ENCODE peak calls at places on chromosomes 2 and 18, in five cellular contexts. L, A, I, J and Y are unnamed samples.

GRCh38 chr2:128535928-128536327 is 217.3 kb upstream of the HS6ST1 start:
- DNase-seq in L (no peak), A (no peak), I (peak; percentile 59), J (peak; percentile 94), Y (peak; percentile 77)

GRCh38 chr2:5409925-5410360 is 282.2 kb upstream of the SOX11 start:
- DNase-seq in L (no peak), A (no peak), I (no peak), J (no peak), Y (no peak)

GRCh38 chr2:128187032-128187654 is 96.1 kb downstream of the UGGT1 start:
- DNase-seq in L (no peak), A (no peak), I (peak; percentile 27), J (peak; percentile 83), Y (peak; percentile 26)

GRCh38 chr2:109063326-109063670 is 65.7 kb upstream of the SH3RF3 start:
- DNase-seq in L (no peak), A (no peak), I (peak; percentile 21), J (no peak), Y (no peak)

GRCh38 chr18:26424428-26425147 is 123.8 kb downstream of the KCTD1 start:
- DNase-seq in L (no peak), A (no peak), I (no peak), J (no peak), Y (no peak)

GRCh38 chr2:118668431-118669424 is 178.7 kb downstream of the EN1 start:
- DNase-seq in L (no peak), A (peak; percentile 21), I (peak; percentile 91), J (peak; percentile 95), Y (peak; percentile 89)

GRCh38 chr2:186429095-186429494 is 57.0 kb upstream of the ZC3H15 start:
- DNase-seq in L (no peak), A (no peak), I (peak; percentile 50), J (peak; percentile 3), Y (no peak)

GRCh38 chr2:222714361-222715256 is 43.2 kb downstream of the MOGAT1 start:
- DNase-seq in L (no peak), A (peak; percentile 37), I (no peak), J (no peak), Y (no peak)

GRCh38 chr2:1867141-1867540 is 122.8 kb upstream of the PXDN start:
- DNase-seq in L (no peak), A (no peak), I (no peak), J (no peak), Y (no peak)

GRCh38 chr2:217703102-217703501 is 299.7 kb downstream of the TNS1 start:
- DNase-seq in L (no peak), A (no peak), I (no peak), J (no peak), Y (no peak)

GRCh38 chr2:171147081-171147480 is 13.6 kb downstream of the TLK1 start:
- DNase-seq in L (no peak), A (no peak), I (peak; percentile 21), J (no peak), Y (no peak)

GRCh38 chr2:13240789-13241487 is 524.2 kb downstream of the TRIB2 start:
- DNase-seq in L (no peak), A (no peak), I (no peak), J (no peak), Y (no peak)

GRCh38 chr2:130769343-130769907 is 14.1 kb downstream of the AMER3 start:
- DNase-seq in L (no peak), A (no peak), I (no peak), J (no peak), Y (no peak)

GRCh38 chr2:64402876-64403275 is 51.1 kb upstream of the LGALSL start:
- DNase-seq in L (no peak), A (no peak), I (peak; percentile 57), J (no peak), Y (peak; percentile 11)

GRCh38 chr2:74571058-74571457 is 16.5 kb downstream of the DOK1 start:
- DNase-seq in L (no peak), A (no peak), I (no peak), J (no peak), Y (no peak)

GRCh38 chr2:22281033-22281432 is 1103.9 kb upstream of the KLHL29 start:
- DNase-seq in L (no peak), A (peak; percentile 86), I (no peak), J (peak; percentile 91), Y (no peak)

GRCh38 chr2:238528953-238529781 is 102.4 kb downstream of the ASB1 start:
- DNase-seq in L (no peak), A (peak; percentile 76), I (peak; percentile 91), J (peak; percentile 82), Y (peak; percentile 13)

GRCh38 chr2:144580521-144581153 is 60.7 kb upstream of the ZEB2 start:
- DNase-seq in L (no peak), A (no peak), I (no peak), J (no peak), Y (no peak)

GRCh38 chr18:6370886-6371635 is 43.6 kb downstream of the L3MBTL4 start:
- DNase-seq in L (no peak), A (peak; percentile 41), I (peak; percentile 46), J (no peak), Y (peak; percentile 55)

DNA sequence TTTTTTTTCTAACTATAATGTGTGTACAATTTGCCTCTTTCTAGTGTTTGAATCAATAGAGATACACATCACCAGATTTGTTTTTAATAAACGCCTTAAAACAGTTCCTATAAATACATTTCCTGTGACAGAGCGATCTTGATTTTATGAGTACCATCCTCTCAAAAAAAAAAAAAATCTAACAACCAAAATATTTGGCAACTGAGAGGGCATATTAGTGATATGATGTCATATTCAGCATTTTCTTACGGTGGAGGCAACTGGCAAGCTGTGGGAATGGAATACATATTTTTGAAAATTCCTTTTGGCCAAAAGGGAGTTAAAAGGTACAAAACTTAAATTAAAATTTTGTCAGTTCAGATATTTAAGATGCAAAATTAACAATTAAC is 268.5 kb downstream of the TCF4 start:
- DNase-seq in L (no peak), A (no peak), I (no peak), J (peak; percentile 62), Y (no peak)
- H3K4me1 ChIP-seq in L (peaks cover 6% of the 10 kb centered on the region), A (peaks cover 16% of the 10 kb centered on the region), I (peaks cover 4% of the 10 kb centered on the region), J (peaks cover 3% of the 10 kb centered on the region), Y (peaks cover 48% of the 10 kb centered on the region)

GRCh38 chr2:205769494-205769848 is 87.2 kb downstream of the NRP2 start:
- DNase-seq in L (no peak), A (no peak), I (peak; percentile 75), J (peak; percentile 94), Y (peak; percentile 94)
- H3K4me1 ChIP-seq in L (no peaks in the 10 kb centered on the region), A (peaks cover 49% of the 10 kb centered on the region), I (peaks cover 18% of the 10 kb centered on the region), J (peaks cover 30% of the 10 kb centered on the region), Y (peaks cover 42% of the 10 kb centered on the region)

DNA sequence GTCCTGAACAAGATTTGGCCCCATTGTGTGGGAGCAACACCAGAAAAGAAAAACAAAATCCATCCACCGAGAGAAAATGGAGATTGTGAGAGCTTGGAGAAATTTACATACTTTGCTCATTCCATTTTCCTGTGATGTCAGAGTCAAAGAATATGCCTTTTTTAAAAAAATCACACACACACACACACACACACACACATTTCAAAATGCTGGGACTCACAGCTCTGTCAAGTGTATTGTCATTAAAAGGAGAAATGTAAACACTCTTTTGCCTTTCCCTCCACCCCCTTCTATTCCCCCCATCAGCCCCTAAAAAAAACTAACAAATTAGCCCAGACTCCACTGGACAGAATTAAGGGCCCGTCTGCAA is 52.4 kb upstream of the CTAGE1 start:
- DNase-seq in L (no peak), A (no peak), I (no peak), J (peak; percentile 69), Y (no peak)
- H3K4me1 ChIP-seq in L (peaks cover 8% of the 10 kb centered on the region), A (peaks cover 52% of the 10 kb centered on the region), I (peaks cover 68% of the 10 kb centered on the region), J (peaks cover 36% of the 10 kb centered on the region), Y (peaks cover 74% of the 10 kb centered on the region)

GRCh38 chr2:47068966-47069627 is 86.0 kb downstream of the STPG4 start:
- DNase-seq in L (no peak), A (no peak), I (no peak), J (no peak), Y (no peak)
- H3K4me1 ChIP-seq in L (peaks cover 2% of the 10 kb centered on the region), A (peaks cover 18% of the 10 kb centered on the region), I (peaks cover 50% of the 10 kb centered on the region), J (peaks cover 49% of the 10 kb centered on the region), Y (peaks cover 84% of the 10 kb centered on the region)

GRCh38 chr2:235006986-235007385 is 55.2 kb downstream of the SH3BP4 start:
- DNase-seq in L (no peak), A (no peak), I (no peak), J (no peak), Y (no peak)

GRCh38 chr2:235005603-235006259 is 53.9 kb downstream of the SH3BP4 start:
- DNase-seq in L (peak; percentile 49), A (peak; percentile 72), I (no peak), J (no peak), Y (no peak)

GRCh38 chr2:235007664-235008457 is 56.0 kb downstream of the SH3BP4 start:
- DNase-seq in L (no peak), A (no peak), I (no peak), J (no peak), Y (peak; percentile 64)

GRCh38 chr2:235005023-235005422 is 53.2 kb downstream of the SH3BP4 start:
- DNase-seq in L (no peak), A (no peak), I (no peak), J (no peak), Y (no peak)

DNA sequence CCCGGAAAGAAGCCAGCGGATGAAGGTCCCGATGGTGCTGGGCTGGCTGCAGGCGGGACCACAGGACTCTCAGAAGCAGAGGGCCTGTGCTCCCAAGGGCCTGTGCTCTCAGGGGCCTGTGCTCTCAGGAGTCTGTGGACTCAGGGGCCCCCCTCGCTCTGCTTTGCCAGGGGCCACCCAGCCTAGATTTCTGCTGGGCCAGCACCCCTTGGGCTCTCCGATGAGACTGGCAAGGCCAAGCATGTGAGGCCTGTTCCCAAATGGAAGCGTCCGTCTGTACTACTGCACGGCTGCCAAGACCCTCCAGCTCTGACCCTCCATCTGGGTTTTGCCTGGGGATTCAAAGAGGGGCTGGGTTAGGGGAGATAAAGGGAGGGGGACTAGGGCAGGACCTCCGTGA is 54.6 kb downstream of the SH3BP4 start:
- DNase-seq in L (no peak), A (no peak), I (no peak), J (no peak), Y (no peak)
- H3K4me1 ChIP-seq in L (peaks cover 7% of the 10 kb centered on the region), A (peaks cover 69% of the 10 kb centered on the region), I (peaks cover 29% of the 10 kb centered on the region), J (peaks cover 53% of the 10 kb centered on the region), Y (peaks cover 49% of the 10 kb centered on the region)

GRCh38 chr2:203733683-203734082 is 27.2 kb downstream of the CD28 start:
- DNase-seq in L (no peak), A (no peak), I (no peak), J (no peak), Y (no peak)
- H3K4me1 ChIP-seq in L (peaks cover 3% of the 10 kb centered on the region), A (no peaks in the 10 kb centered on the region), I (peaks cover 9% of the 10 kb centered on the region), J (no peaks in the 10 kb centered on the region), Y (no peaks in the 10 kb centered on the region)